ENCODE peak calls at places on chromosomes 5 and 9, in four cellular contexts. Y, N, U and S are unnamed samples.

GRCh38 chr9:37036237-37037136 is 2.4 kb upstream of the PAX5 start:
- DNase-seq in N (no peak), Y (no peak), U (no peak), S (no peak)

GRCh38 chr5:143585970-143586369 is 182.5 kb upstream of the NR3C1 start:
- DNase-seq in U (no peak), N (no peak), Y (peak; percentile 76), S (no peak)

GRCh38 chr9:137006116-137007003 is 10.0 kb upstream of the CLIC3 start:
- DNase-seq in U (no peak), Y (no peak), N (no peak), S (no peak)

GRCh38 chr9:69411246-69411645 is 86.2 kb downstream of the ENTREP1 start:
- DNase-seq in Y (no peak), N (no peak), U (no peak), S (no peak)

GRCh38 chr5:150946351-150946905 is 41.6 kb upstream of the ZNF300 start:
- DNase-seq in N (no peak), Y (peak; percentile 80), U (no peak), S (no peak)

GRCh38 chr5:110815916-110816605 is 77.3 kb downstream of the SLC25A46 start:
- DNase-seq in N (no peak), U (no peak), Y (no peak), S (no peak)

GRCh38 chr5:31149072-31149471 is 44.4 kb upstream of the CDH6 start:
- DNase-seq in U (no peak), Y (no peak), N (no peak), S (no peak)

GRCh38 chr5:124669956-124670671 is 76.3 kb downstream of the ZNF608 start:
- DNase-seq in U (no peak), N (no peak), Y (no peak), S (no peak)

GRCh38 chr5:139601429-139601828 is 40.3 kb downstream of the UBE2D2 start:
- DNase-seq in Y (no peak), U (no peak), N (no peak), S (no peak)

GRCh38 chr5:108681079-108681921 is 66.4 kb upstream of the FER start:
- DNase-seq in Y (peak; percentile 81), N (peak; percentile 67), U (peak; percentile 51), S (no peak)

GRCh38 chr5:170597876-170598275 is 94.1 kb downstream of the KCNIP1 start:
- DNase-seq in N (no peak), U (no peak), Y (no peak), S (no peak)

GRCh38 chr5:493758-494157 is 30.5 kb downstream of the SLC9A3 start:
- DNase-seq in N (no peak), U (no peak), Y (no peak), S (no peak)

GRCh38 chr9:20604561-20604960 is 17.7 kb downstream of the MLLT3 start:
- DNase-seq in Y (no peak), N (no peak), U (no peak), S (no peak)

GRCh38 chr9:78296893-78297671 is at the start of gene PSAT1:
- DNase-seq in N (peak; percentile 72), U (peak; percentile 93), Y (peak; percentile 92), S (peak; percentile 91)

GRCh38 chr5:156815988-156816599 is 34.0 kb upstream of the PPP1R2B start:
- DNase-seq in U (no peak), N (no peak), Y (peak; percentile 1), S (no peak)

GRCh38 chr5:132279801-132280200 is 14.4 kb upstream of the SLC22A4 start:
- DNase-seq in N (no peak), U (no peak), Y (no peak), S (no peak)

GRCh38 chr5:132281856-132282614 is 12.2 kb upstream of the SLC22A4 start:
- DNase-seq in Y (no peak), N (no peak), U (no peak), S (no peak)

GRCh38 chr5:132280371-132281240 is 13.6 kb upstream of the SLC22A4 start:
- DNase-seq in N (no peak), U (no peak), Y (no peak), S (no peak)

GRCh38 chr5:132277971-132278964 is 15.9 kb upstream of the SLC22A4 start:
- DNase-seq in N (no peak), U (no peak), Y (peak; percentile 90), S (no peak)

GRCh38 chr5:132283423-132284043 is 10.7 kb upstream of the SLC22A4 start:
- DNase-seq in N (no peak), U (no peak), Y (no peak), S (no peak)
- TF ChIP-seq EGR1 in N (no peak), U (no peak), Y (no peak), S (no peak)

GRCh38 chr5:179264641-179265528 is 80.4 kb downstream of the ADAMTS2 start:
- DNase-seq in U (no peak), N (no peak), Y (no peak), S (peak; percentile 54)
- TF ChIP-seq EGR1 in U (no peak), N (no peak), Y (no peak), S (no peak)

GRCh38 chr9:109968702-109969450 is 188.9 kb downstream of the PALM2AKAP2 start:
- DNase-seq in U (no peak), N (no peak), Y (no peak), S (peak; percentile 52)

GRCh38 chr9:109968332-109968657 is 188.3 kb downstream of the PALM2AKAP2 start:
- DNase-seq in Y (no peak), N (peak; percentile 66), U (no peak), S (no peak)

GRCh38 chr9:109967651-109968331 is 187.8 kb downstream of the PALM2AKAP2 start:
- DNase-seq in U (no peak), N (peak; percentile 96), Y (no peak), S (no peak)

GRCh38 chr9:109969559-109970237 is 189.7 kb downstream of the PALM2AKAP2 start:
- DNase-seq in Y (no peak), U (no peak), N (no peak), S (no peak)

DNA sequence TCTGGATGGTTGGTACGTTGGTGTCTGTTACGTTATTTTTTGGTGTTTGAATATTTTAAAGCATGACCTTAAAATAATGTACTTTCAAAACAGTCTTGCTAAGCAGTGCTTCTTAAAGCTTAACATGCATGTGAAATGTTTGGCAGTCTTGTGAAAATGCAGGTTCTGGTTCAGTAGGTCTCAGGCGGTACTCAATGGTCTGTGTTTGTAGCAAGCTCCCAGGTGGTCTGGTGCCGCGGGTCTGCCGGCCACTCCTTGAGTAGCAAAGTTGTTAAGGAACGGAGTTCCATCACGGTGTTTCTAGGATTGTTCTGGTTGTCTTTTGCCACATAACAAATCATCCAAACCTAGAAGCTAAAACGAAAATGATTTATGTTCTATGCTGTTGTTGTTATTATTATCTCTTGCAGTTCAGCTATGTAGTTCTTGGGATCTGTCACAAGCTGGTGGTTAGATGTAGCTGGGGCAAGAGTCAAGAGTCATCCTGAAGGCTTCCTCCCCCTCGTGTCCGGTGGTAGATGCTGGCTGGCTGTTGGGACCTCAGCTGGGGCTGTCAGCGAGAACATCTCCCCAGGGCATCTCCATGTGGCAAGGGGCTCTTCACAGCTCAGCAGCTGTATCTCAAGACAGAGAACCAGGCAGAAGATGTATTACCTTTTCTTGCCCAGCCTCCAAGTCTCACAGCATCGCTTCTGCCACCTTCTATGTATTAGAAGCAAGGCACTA is 186.8 kb downstream of the PALM2AKAP2 start:
- DNase-seq in Y (no peak), N (no peak), U (no peak), S (no peak)
- TF ChIP-seq EGR1 in Y (no peak), N (no peak), U (no peak), S (no peak)

GRCh38 chr5:180302256-180302655 is 10.4 kb upstream of the MAPK9 start:
- DNase-seq in N (no peak), Y (no peak), U (no peak), S (no peak)
- TF ChIP-seq EGR1 in N (no peak), Y (no peak), U (no peak), S (no peak)

GRCh38 chr9:91114450-91114849 is 247.3 kb downstream of the AUH start:
- DNase-seq in N (no peak), Y (no peak), U (no peak), S (no peak)

GRCh38 chr9:91117474-91117891 is 244.2 kb downstream of the AUH start:
- DNase-seq in Y (no peak), U (no peak), N (no peak), S (no peak)

GRCh38 chr9:91117959-91118651 is 243.6 kb downstream of the AUH start:
- DNase-seq in U (no peak), Y (peak; percentile 25), N (no peak), S (peak; percentile 74)

GRCh38 chr9:91116711-91117110 is 245.0 kb downstream of the AUH start:
- DNase-seq in U (no peak), N (no peak), Y (no peak), S (no peak)

DNA sequence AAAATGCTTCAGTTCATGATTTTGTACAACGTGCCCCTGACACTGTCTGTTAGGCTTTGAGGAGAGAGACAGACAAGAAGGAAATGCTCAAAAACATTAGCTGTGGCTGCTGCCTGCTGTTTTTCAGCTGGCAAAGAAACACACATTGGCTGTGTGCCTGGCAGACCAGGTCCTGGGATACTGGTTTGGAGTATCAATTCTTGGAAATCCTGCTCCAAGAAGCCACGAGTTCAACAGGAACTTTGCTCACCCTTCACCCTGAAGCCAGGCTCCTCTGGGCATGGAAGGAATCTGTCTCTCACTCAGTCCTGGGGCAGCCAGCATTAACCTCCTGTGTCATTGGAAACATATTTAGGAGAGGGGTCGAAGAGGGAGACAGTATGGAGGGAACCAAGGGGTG is 245.5 kb downstream of the AUH start:
- DNase-seq in N (no peak), U (no peak), Y (no peak), S (no peak)
- TF ChIP-seq EGR1 in N (no peak), U (no peak), Y (no peak), S (no peak)

GRCh38 chr9:89478821-89479668 is 18.9 kb downstream of the SEMA4D start:
- DNase-seq in Y (no peak), N (no peak), U (no peak), S (no peak)
- TF ChIP-seq EGR1 in Y (no peak), N (no peak), U (no peak), S (no peak)

GRCh38 chr5:104352954-104353353 is 790.4 kb upstream of the NUDT12 start:
- DNase-seq in Y (no peak), U (no peak), N (no peak), S (no peak)
- TF ChIP-seq EGR1 in Y (no peak), U (no peak), N (no peak), S (no peak)